ENCODE peak calls at places on chromosome 19, in four cellular contexts. One of them, this sample, is unnamed.

GRCh38 chr19:48292798-48293197 is 22.9 kb downstream of the ZNF114 start:
- DNase-seq in CD8-positive, alpha-beta T cell: no peak
- DNase-seq in NCI-H1105: no peak
- DNase-seq in amygdala: no peak
- DNase-seq in this sample: no peak

GRCh38 chr19:44580366-44580895 is 32.9 kb upstream of the IGSF23 start:
- DNase-seq in amygdala: no peak
- DNase-seq in NCI-H1105: no peak
- DNase-seq in CD8-positive, alpha-beta T cell: no peak
- DNase-seq in this sample: no peak

GRCh38 chr19:4910594-4911273 is 1.4 kb downstream of the UHRF1 start:
- DNase-seq in NCI-H1105: no peak
- DNase-seq in amygdala: no peak
- DNase-seq in CD8-positive, alpha-beta T cell: no peak
- DNase-seq in this sample: no peak

GRCh38 chr19:15048885-15049541 is at the start of gene CASP14:
- DNase-seq in amygdala: no peak
- DNase-seq in NCI-H1105: no peak
- DNase-seq in CD8-positive, alpha-beta T cell: no peak
- DNase-seq in this sample: no peak

GRCh38 chr19:18202759-18203407 is 959 bp downstream of the RAB3A start:
- DNase-seq in NCI-H1105: no peak
- DNase-seq in CD8-positive, alpha-beta T cell: peak
- DNase-seq in amygdala: no peak
- DNase-seq in this sample: no peak

GRCh38 chr19:4722671-4723464 is 774 bp downstream of the DPP9 start:
- DNase-seq in CD8-positive, alpha-beta T cell: peak
- DNase-seq in NCI-H1105: no peak
- DNase-seq in amygdala: no peak
- DNase-seq in this sample: no peak

GRCh38 chr19:7852851-7853759 is 21.1 kb downstream of the PRR36 start:
- DNase-seq in amygdala: no peak
- DNase-seq in CD8-positive, alpha-beta T cell: peak
- DNase-seq in NCI-H1105: peak
- DNase-seq in this sample: peak

GRCh38 chr19:6020166-6020967 is 42.4 kb upstream of the RANBP3 start:
- DNase-seq in CD8-positive, alpha-beta T cell: no peak
- DNase-seq in amygdala: no peak
- DNase-seq in NCI-H1105: peak
- DNase-seq in this sample: no peak

GRCh38 chr19:2627319-2627829 is 75.1 kb downstream of the GNG7 start:
- DNase-seq in CD8-positive, alpha-beta T cell: no peak
- DNase-seq in amygdala: peak
- DNase-seq in NCI-H1105: no peak
- DNase-seq in this sample: no peak

GRCh38 chr19:1855828-1856255 is 7.5 kb downstream of the KLF16 start:
- DNase-seq in amygdala: no peak
- DNase-seq in CD8-positive, alpha-beta T cell: no peak
- DNase-seq in NCI-H1105: no peak
- DNase-seq in this sample: no peak

GRCh38 chr19:33052352-33052972 is 12.2 kb downstream of the RHPN2 start:
- DNase-seq in NCI-H1105: no peak
- DNase-seq in CD8-positive, alpha-beta T cell: no peak
- DNase-seq in amygdala: no peak
- DNase-seq in this sample: no peak

GRCh38 chr19:49114630-49115363 is 627 bp downstream of the LIN7B start:
- DNase-seq in CD8-positive, alpha-beta T cell: peak
- DNase-seq in amygdala: peak
- DNase-seq in NCI-H1105: peak
- DNase-seq in this sample: peak

GRCh38 chr19:2477141-2477710 is 1.3 kb downstream of the GADD45B start:
- DNase-seq in amygdala: no peak
- DNase-seq in CD8-positive, alpha-beta T cell: peak
- DNase-seq in NCI-H1105: no peak
- DNase-seq in this sample: no peak

GRCh38 chr19:16445238-16446107 is 26.3 kb downstream of the EPS15L1 start:
- DNase-seq in CD8-positive, alpha-beta T cell: no peak
- DNase-seq in amygdala: no peak
- DNase-seq in NCI-H1105: no peak
- DNase-seq in this sample: no peak

GRCh38 chr19:48121909-48122371 is 11.3 kb upstream of the PLA2G4C start:
- DNase-seq in CD8-positive, alpha-beta T cell: no peak
- DNase-seq in NCI-H1105: no peak
- DNase-seq in amygdala: no peak
- DNase-seq in this sample: no peak

GRCh38 chr19:2438178-2438577 is 10.8 kb upstream of the TIMM13 start:
- DNase-seq in amygdala: no peak
- DNase-seq in CD8-positive, alpha-beta T cell: no peak
- DNase-seq in NCI-H1105: no peak
- DNase-seq in this sample: no peak

GRCh38 chr19:46715620-46716012 is 1.3 kb downstream of the PRKD2 start:
- DNase-seq in amygdala: no peak
- DNase-seq in CD8-positive, alpha-beta T cell: no peak
- DNase-seq in NCI-H1105: no peak
- DNase-seq in this sample: no peak

GRCh38 chr19:10111405-10111811 is at the start of gene P2RY11:
- DNase-seq in CD8-positive, alpha-beta T cell: peak
- DNase-seq in amygdala: no peak
- DNase-seq in NCI-H1105: no peak
- DNase-seq in this sample: peak

GRCh38 chr19:45076029-45076850 is at the start of gene ZNF296:
- DNase-seq in amygdala: no peak
- DNase-seq in NCI-H1105: peak
- DNase-seq in CD8-positive, alpha-beta T cell: peak
- DNase-seq in this sample: peak

GRCh38 chr19:10774893-10775292 is 57.0 kb downstream of the DNM2 start:
- DNase-seq in NCI-H1105: no peak
- DNase-seq in amygdala: no peak
- DNase-seq in CD8-positive, alpha-beta T cell: no peak
- DNase-seq in this sample: no peak

GRCh38 chr19:46428278-46429141 is at the start of gene PNMA8C:
- DNase-seq in CD8-positive, alpha-beta T cell: peak
- DNase-seq in amygdala: peak
- DNase-seq in NCI-H1105: peak
- DNase-seq in this sample: peak

GRCh38 chr19:14146789-14147216 is 10.4 kb upstream of the ASF1B start:
- DNase-seq in NCI-H1105: no peak
- DNase-seq in CD8-positive, alpha-beta T cell: no peak
- DNase-seq in amygdala: no peak
- DNase-seq in this sample: no peak

This sample was measured in CD8-positive, alpha-beta memory T cell.